ENCODE peak calls at places on chromosomes 6 and 20, in nine cellular contexts. D, R, I, U, Q, G, F, Y and K are unnamed samples.

GRCh38 chr6:4956625-4957024 is 47.2 kb downstream of the RPP40 start:
- DNase-seq in D (no peak), R (no peak), I (no peak), U (no peak), Q (no peak), G (no peak), F (no peak), Y (no peak), K (no peak)

GRCh38 chr20:7696311-7696710 is 243.9 kb downstream of the HAO1 start:
- DNase-seq in D (no peak), R (no peak), I (no peak), U (peak), Q (no peak), G (no peak), F (no peak), Y (no peak), K (no peak)

GRCh38 chr20:46946181-46946624 is 51.6 kb downstream of the EYA2 start:
- DNase-seq in D (peak), R (no peak), I (no peak), U (no peak), Q (no peak), G (no peak), F (no peak), Y (no peak), K (no peak)

GRCh38 chr6:126753616-126754015 is 364.9 kb upstream of the RSPO3 start:
- DNase-seq in D (no peak), R (no peak), I (no peak), U (no peak), Q (no peak), G (no peak), F (no peak), Y (no peak), K (no peak)

GRCh38 chr6:72466471-72466870 is 155.4 kb upstream of the KCNQ5 start:
- DNase-seq in D (no peak), R (no peak), I (no peak), U (no peak), Q (no peak), G (no peak), F (no peak), Y (no peak), K (no peak)

GRCh38 chr6:129749749-129750120 is 39.8 kb upstream of the ARHGAP18 start:
- DNase-seq in D (peak), R (no peak), I (no peak), U (peak), Q (no peak), G (no peak), F (no peak), Y (no peak), K (no peak)

GRCh38 chr6:8082954-8083858 is 19.0 kb upstream of the BLOC1S5 start:
- DNase-seq in D (peak), R (no peak), I (no peak), U (peak), Q (peak), G (no peak), F (no peak), Y (no peak), K (no peak)

GRCh38 chr6:45577836-45578504 is 200.2 kb upstream of the SUPT3H start:
- DNase-seq in D (peak), R (no peak), I (no peak), U (peak), Q (no peak), G (no peak), F (no peak), Y (no peak), K (no peak)